ENCODE peak calls at places on chromosome 16, in nine cellular contexts. G is body of pancreas; O is K562; F is dorsolateral prefrontal cortex; L is CD8-positive, alpha-beta T cell; B is cardiac muscle cell; W is heart right ventricle; N is left ventricle myocardium inferior; E is OCI-LY7. V is an unnamed sample.

GRCh38 chr16:70482624-70483023 is 28.2 kb downstream of the FCSK start:
- DNase-seq in W (no peak), E (no peak), F (no peak), L (no peak), G (no peak), N (no peak), B (no peak), O (no peak), V (no peak)

GRCh38 chr16:9528680-9529079 is 437.2 kb downstream of the HAPSTR1 start:
- DNase-seq in O (no peak), W (no peak), F (no peak), B (no peak), E (no peak), L (no peak), N (no peak), G (no peak), V (no peak)

GRCh38 chr16:80197790-80198201 is 343.0 kb upstream of the DYNLRB2 start:
- DNase-seq in L (no peak), W (no peak), E (no peak), G (peak), B (no peak), O (no peak), N (no peak), F (no peak), V (no peak)

GRCh38 chr16:48676836-48677235 is 66.9 kb upstream of the N4BP1 start:
- DNase-seq in L (no peak), B (no peak), O (no peak), E (no peak), F (no peak), W (no peak), G (no peak), N (no peak), V (no peak)

GRCh38 chr16:49057391-49057790 is 224.2 kb downstream of the CBLN1 start:
- DNase-seq in W (no peak), B (no peak), N (no peak), E (peak), G (no peak), O (no peak), L (no peak), F (no peak), V (no peak)

GRCh38 chr16:48193846-48194245 is 38.1 kb upstream of the ABCC12 start:
- DNase-seq in E (no peak), N (no peak), W (no peak), O (no peak), F (no peak), G (no peak), B (no peak), L (no peak), V (no peak)

GRCh38 chr16:84396537-84397008 is 28.2 kb downstream of the ATP2C2 start:
- DNase-seq in L (no peak), N (no peak), E (no peak), O (no peak), B (no peak), G (no peak), F (no peak), W (no peak), V (no peak)

GRCh38 chr16:86566601-86566965 is at the start of gene FOXC2:
- DNase-seq in G (peak), O (no peak), L (peak), N (peak), W (peak), E (no peak), B (peak), F (no peak), V (peak)

GRCh38 chr16:17411263-17411662 is 59.5 kb downstream of the XYLT1 start:
- DNase-seq in E (no peak), O (no peak), B (no peak), F (no peak), W (no peak), L (no peak), G (no peak), N (no peak), V (no peak)

GRCh38 chr16:24041834-24042631 is 206.2 kb downstream of the PRKCB start:
- DNase-seq in F (peak), N (peak), L (peak), E (peak), G (peak), O (peak), W (peak), B (peak), V (peak)

GRCh38 chr16:14013571-14014283 is 57.4 kb upstream of the MRTFB start:
- DNase-seq in W (no peak), B (peak), F (no peak), N (no peak), O (no peak), L (no peak), E (no peak), G (peak), V (no peak)

GRCh38 chr16:2015947-2016208 is 3.7 kb upstream of the NPW start:
- DNase-seq in W (no peak), E (no peak), O (no peak), L (no peak), N (no peak), G (no peak), B (no peak), F (no peak), V (no peak)

GRCh38 chr16:2019500-2019899 is at the start of gene NPW:
- DNase-seq in B (no peak), N (no peak), E (peak), G (no peak), W (no peak), O (peak), L (no peak), F (no peak), V (peak)

GRCh38 chr16:2013527-2013926 is 3.9 kb upstream of the ZNF598 start:
- DNase-seq in B (no peak), W (no peak), G (no peak), L (no peak), O (no peak), E (no peak), F (no peak), N (no peak), V (no peak)

GRCh38 chr16:2015117-2015946 is 4.3 kb upstream of the NPW start:
- DNase-seq in F (no peak), E (no peak), L (peak), O (no peak), B (no peak), G (no peak), W (no peak), N (no peak), V (no peak)

DNA sequence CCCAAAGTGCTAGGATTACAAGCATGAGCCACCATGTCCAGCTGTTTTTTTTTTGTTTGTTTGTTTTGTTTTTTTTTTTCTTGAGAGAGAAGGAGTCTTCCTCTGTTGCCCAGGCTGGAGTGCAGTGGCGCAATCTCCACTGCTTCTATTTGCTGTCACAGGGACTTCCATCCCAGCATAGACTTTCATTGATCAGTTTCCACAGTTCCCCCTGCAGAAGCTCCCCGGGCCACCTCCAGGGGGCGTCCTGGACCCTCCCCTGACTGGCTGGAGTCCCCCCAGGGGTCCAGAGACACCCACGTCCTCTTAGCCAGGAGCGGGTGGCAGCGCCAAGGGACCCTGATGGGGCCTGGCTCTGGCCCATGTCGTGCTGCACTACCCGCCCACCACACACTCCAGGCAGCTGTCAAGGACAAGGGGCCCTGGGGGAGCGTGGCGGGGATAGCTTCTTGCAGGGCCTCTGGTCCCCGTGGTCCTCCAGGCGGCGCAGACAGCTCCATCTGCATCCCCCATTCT is 3.1 kb upstream of the NPW start:
- DNase-seq in G (no peak), L (peak), F (no peak), E (peak), W (peak), B (no peak), N (no peak), O (no peak), V (no peak)
- H3K27ac ChIP-seq in G (no peak), L (no peak), F (no peak), E (no peak), W (no peak), B (no peak), N (no peak), O (no peak), V (no peak)

DNA sequence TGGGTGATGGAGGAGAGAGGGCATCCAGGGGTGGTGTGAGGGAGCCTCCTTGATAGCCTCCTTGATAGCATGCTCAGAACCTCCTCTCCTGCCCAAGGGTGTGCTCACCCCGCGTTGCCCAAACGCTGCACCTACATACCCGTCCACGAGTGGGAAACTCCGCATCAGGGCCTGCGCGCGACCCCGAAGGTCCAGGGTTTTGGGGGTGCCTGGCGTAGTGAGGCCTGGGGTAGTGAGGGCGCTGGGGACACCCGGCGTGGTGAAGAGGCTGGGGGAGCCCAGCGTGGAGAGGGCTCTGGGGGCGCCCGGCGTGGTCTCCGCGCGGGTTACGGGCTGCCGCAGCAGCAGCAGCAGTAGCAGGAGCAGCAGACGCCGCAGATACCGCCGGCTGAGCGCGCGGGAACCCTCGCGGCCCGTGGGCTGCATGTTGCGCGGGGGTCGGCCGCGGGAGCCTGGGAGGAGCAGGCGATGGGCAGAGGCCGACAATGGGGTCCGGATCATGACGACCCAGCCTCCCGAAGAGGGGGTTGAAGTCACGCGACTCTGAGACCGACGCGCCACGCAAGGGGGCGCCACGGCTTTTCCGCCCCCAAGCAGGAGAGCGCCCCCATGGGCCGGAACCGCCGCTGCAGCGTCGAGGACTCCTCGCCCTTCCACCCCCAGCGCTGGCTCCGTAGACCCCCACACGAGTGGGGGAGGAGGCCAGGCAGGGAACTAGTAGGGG is at the start of gene DPEP3:
- DNase-seq in G (no peak), N (no peak), L (no peak), B (no peak), O (no peak), E (no peak), F (no peak), W (no peak), V (no peak)
- H3K4me3 ChIP-seq in G (no peak), N (no peak), L (no peak), B (no peak), O (no peak), E (no peak), F (no peak), W (no peak), V (no peak)

DNA sequence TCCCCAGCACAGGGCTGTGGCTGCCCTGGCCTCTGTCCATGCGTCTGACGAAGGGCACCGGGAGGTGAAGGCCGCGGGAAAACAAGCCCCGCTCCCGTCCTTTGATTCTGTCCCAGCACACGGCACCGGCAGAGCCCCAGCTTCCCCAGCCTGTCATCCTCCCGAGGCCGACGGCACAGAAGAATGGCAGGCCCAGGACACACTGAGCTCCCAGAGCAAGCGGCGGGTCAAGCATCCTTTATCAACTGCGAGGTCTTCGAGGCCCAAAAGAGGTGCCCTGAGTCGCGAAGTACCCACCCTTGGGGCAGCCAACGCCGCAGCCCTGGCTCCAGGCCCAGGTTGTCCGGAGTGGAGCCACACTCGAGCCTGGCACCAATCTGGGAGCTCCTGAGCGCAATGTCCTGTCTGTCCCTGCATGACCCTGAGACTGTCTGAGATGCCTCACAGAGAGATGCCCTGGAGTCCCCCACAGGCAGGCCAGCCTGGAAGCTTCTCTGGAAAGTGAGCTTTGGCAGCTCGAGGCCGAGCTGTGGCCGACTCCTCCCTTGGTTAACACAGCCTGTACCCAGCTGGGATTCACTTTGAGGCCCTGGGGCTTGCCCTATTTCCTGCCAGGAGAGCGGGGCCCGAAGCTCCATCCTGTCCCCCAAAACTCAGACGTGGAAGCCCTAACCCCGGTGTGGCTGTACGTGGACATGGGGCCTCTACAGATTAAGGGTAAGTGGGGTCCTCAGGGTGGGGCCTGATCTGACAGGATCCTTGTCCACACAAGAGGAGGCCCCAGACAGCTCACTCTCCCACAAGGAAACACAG is 23.3 kb downstream of the SLC7A5 start:
- DNase-seq in O (no peak), L (no peak), N (no peak), E (no peak), F (no peak), G (no peak), B (no peak), W (no peak), V (peak)
- H3K27ac ChIP-seq in O (no peak), L (no peak), N (no peak), E (no peak), F (no peak), G (no peak), B (no peak), W (no peak), V (no peak)

GRCh38 chr16:67392301-67393059 is 818 bp downstream of the TPPP3 start:
- DNase-seq in F (no peak), E (no peak), W (no peak), L (no peak), O (no peak), G (no peak), B (no peak), N (no peak), V (peak)
- H3K4me3 ChIP-seq in F (peak), E (no peak), W (peak), L (no peak), O (no peak), G (no peak), B (no peak), N (peak), V (peak)

GRCh38 chr16:4918790-4919210 is 18.1 kb downstream of the PPL start:
- DNase-seq in W (no peak), B (no peak), O (no peak), F (no peak), N (no peak), G (peak), E (no peak), L (no peak), V (no peak)
- H3K27ac ChIP-seq in W (no peak), B (no peak), O (no peak), F (no peak), N (no peak), G (peak), E (no peak), L (no peak), V (no peak)

GRCh38 chr16:11080327-11080967 is 136.1 kb downstream of the CLEC16A start:
- DNase-seq in G (no peak), F (no peak), E (no peak), B (no peak), O (no peak), L (no peak), N (no peak), W (no peak), V (peak)
- H3K4me3 ChIP-seq in G (no peak), F (no peak), E (no peak), B (no peak), O (no peak), L (no peak), N (no peak), W (no peak), V (no peak)

GRCh38 chr16:66262253-66263167 is 104.0 kb upstream of the CDH5 start:
- DNase-seq in B (no peak), G (peak), L (no peak), N (peak), W (peak), O (no peak), F (no peak), E (no peak), V (no peak)

GRCh38 chr16:66264311-66265105 is 102.0 kb upstream of the CDH5 start:
- DNase-seq in L (no peak), N (no peak), G (no peak), W (no peak), O (no peak), B (no peak), E (no peak), F (no peak), V (no peak)

GRCh38 chr16:66261826-66262225 is 104.7 kb upstream of the CDH5 start:
- DNase-seq in O (no peak), N (no peak), G (no peak), L (no peak), F (no peak), E (no peak), W (no peak), B (no peak), V (no peak)

GRCh38 chr16:66263973-66264310 is 102.5 kb upstream of the CDH5 start:
- DNase-seq in B (no peak), F (no peak), L (no peak), N (no peak), W (no peak), O (no peak), E (no peak), G (no peak), V (no peak)

GRCh38 chr16:66263168-66263972 is 103.1 kb upstream of the CDH5 start:
- DNase-seq in L (no peak), F (no peak), G (no peak), B (no peak), N (no peak), O (no peak), W (no peak), E (no peak), V (no peak)
- H3K27ac ChIP-seq in L (no peak), F (no peak), G (no peak), B (no peak), N (no peak), O (no peak), W (no peak), E (no peak), V (no peak)

DNA sequence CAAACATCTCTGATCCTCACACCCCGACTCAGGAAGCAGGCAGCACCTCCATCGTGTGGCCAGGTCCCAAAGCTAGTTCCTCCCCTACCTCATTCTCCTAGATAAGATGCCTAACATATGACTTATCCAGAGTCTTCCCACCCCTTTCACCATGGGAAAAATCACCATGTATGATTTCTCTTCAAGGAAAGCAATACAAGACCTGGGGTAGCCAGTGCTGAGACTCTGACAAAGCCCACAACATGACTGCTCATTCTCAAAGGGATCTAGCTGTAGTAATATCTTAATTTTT is 45.1 kb downstream of the CMTM4 start:
- DNase-seq in G (no peak), B (no peak), L (no peak), W (no peak), F (no peak), E (no peak), N (no peak), O (no peak), V (no peak)
- H3K4me3 ChIP-seq in G (no peak), B (no peak), L (peak), W (peak), F (peak), E (no peak), N (peak), O (no peak), V (peak)

GRCh38 chr16:30980434-30980833 is 4.6 kb upstream of the HSD3B7 start:
- DNase-seq in F (no peak), W (no peak), G (no peak), L (no peak), E (no peak), B (no peak), O (no peak), N (no peak), V (peak)
- H3K27ac ChIP-seq in F (no peak), W (no peak), G (no peak), L (no peak), E (no peak), B (no peak), O (no peak), N (no peak), V (no peak)

DNA sequence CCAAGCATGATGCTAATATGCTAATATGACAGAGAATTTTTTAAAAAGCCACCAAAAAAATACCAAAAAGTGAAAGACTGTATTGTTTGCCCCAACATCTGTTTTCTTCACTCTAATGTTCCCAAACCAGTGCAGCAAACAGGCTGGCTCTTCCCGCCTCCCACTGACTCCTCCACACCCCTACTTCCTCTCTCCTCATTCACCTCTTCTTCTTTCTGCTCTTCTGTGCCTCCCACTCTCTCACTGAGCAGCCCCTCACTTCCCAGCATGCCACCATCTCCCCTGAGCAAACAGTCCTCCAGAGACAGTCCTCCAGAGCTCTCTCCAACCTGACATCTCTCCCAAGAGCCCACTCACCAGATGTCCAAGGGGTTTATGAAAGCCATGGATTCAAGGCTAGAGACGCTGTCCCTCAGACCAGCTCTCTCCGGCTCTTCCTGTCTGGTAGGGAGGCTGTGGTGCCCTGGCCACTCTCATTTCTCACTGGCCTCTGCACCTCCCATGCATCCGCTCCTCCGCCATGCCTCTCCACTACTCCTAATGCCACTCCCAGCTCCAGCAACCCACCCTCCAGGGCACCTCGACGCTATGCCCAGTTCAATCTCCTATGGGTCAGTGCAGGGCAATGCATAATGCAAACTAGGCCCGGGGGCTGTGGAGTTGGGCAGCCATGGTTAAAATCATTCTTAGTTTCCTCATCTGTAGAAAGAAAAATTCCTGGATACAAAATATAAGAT is 52.9 kb downstream of the ANKRD11 start:
- DNase-seq in L (no peak), E (no peak), N (no peak), G (no peak), W (no peak), F (no peak), B (no peak), O (no peak), V (no peak)
- H3K4me3 ChIP-seq in L (no peak), E (no peak), N (no peak), G (no peak), W (no peak), F (no peak), B (no peak), O (no peak), V (no peak)

V was measured in right cardiac atrium.